ENCODE peak calls at places on chromosomes 13 and 19, in eight cellular contexts. One of them, this sample, is unnamed.

GRCh38 chr13:40466271-40466670 is 200.2 kb downstream of the FOXO1 start:
- DNase-seq in effector CD4-positive, alpha-beta T cell: no peak
- DNase-seq in body of pancreas: no peak
- DNase-seq in EH: no peak
- DNase-seq in frontal cortex: no peak
- DNase-seq in epithelial cell of proximal tubule: no peak
- DNase-seq in left colon: no peak
- DNase-seq in stimulated activated CD4-positive, alpha-beta T cell treated with anti-CD3 and anti-CD28 coated beads, Interleukin-15, amount 100 ng/mL, for 24 hours: no peak
- DNase-seq in this sample: no peak

GRCh38 chr13:33933810-33934209 is 115.9 kb downstream of the RFC3 start:
- DNase-seq in effector CD4-positive, alpha-beta T cell: no peak
- DNase-seq in body of pancreas: no peak
- DNase-seq in EH: no peak
- DNase-seq in frontal cortex: no peak
- DNase-seq in epithelial cell of proximal tubule: no peak
- DNase-seq in left colon: no peak
- DNase-seq in stimulated activated CD4-positive, alpha-beta T cell treated with anti-CD3 and anti-CD28 coated beads, Interleukin-15, amount 100 ng/mL, for 24 hours: no peak
- DNase-seq in this sample: no peak

GRCh38 chr19:49157445-49158224 is at the start of gene TRPM4:
- DNase-seq in effector CD4-positive, alpha-beta T cell: no peak
- DNase-seq in body of pancreas: peak
- DNase-seq in EH: peak
- DNase-seq in frontal cortex: peak
- DNase-seq in epithelial cell of proximal tubule: no peak
- DNase-seq in left colon: peak
- DNase-seq in stimulated activated CD4-positive, alpha-beta T cell treated with anti-CD3 and anti-CD28 coated beads, Interleukin-15, amount 100 ng/mL, for 24 hours: peak
- DNase-seq in this sample: peak

GRCh38 chr13:30408319-30409101 is 13.8 kb upstream of the UBE2L5 start:
- DNase-seq in effector CD4-positive, alpha-beta T cell: peak
- DNase-seq in body of pancreas: peak
- DNase-seq in EH: peak
- DNase-seq in frontal cortex: peak
- DNase-seq in epithelial cell of proximal tubule: no peak
- DNase-seq in left colon: peak
- DNase-seq in stimulated activated CD4-positive, alpha-beta T cell treated with anti-CD3 and anti-CD28 coated beads, Interleukin-15, amount 100 ng/mL, for 24 hours: peak
- DNase-seq in this sample: peak

GRCh38 chr19:48619692-48620565 is 623 bp downstream of the SPHK2 start:
- DNase-seq in effector CD4-positive, alpha-beta T cell: no peak
- DNase-seq in body of pancreas: no peak
- DNase-seq in EH: peak
- DNase-seq in frontal cortex: no peak
- DNase-seq in epithelial cell of proximal tubule: no peak
- DNase-seq in left colon: no peak
- DNase-seq in stimulated activated CD4-positive, alpha-beta T cell treated with anti-CD3 and anti-CD28 coated beads, Interleukin-15, amount 100 ng/mL, for 24 hours: no peak
- DNase-seq in this sample: no peak

GRCh38 chr13:42369071-42369795 is 97.3 kb downstream of the AKAP11 start:
- DNase-seq in effector CD4-positive, alpha-beta T cell: no peak
- DNase-seq in body of pancreas: no peak
- DNase-seq in EH: no peak
- DNase-seq in frontal cortex: no peak
- DNase-seq in epithelial cell of proximal tubule: no peak
- DNase-seq in left colon: no peak
- DNase-seq in stimulated activated CD4-positive, alpha-beta T cell treated with anti-CD3 and anti-CD28 coated beads, Interleukin-15, amount 100 ng/mL, for 24 hours: peak
- DNase-seq in this sample: no peak

GRCh38 chr13:73870970-73871935 is 263.0 kb downstream of the KLF12 start:
- DNase-seq in effector CD4-positive, alpha-beta T cell: no peak
- DNase-seq in body of pancreas: no peak
- DNase-seq in EH: peak
- DNase-seq in frontal cortex: no peak
- DNase-seq in epithelial cell of proximal tubule: no peak
- DNase-seq in left colon: no peak
- DNase-seq in stimulated activated CD4-positive, alpha-beta T cell treated with anti-CD3 and anti-CD28 coated beads, Interleukin-15, amount 100 ng/mL, for 24 hours: peak
- DNase-seq in this sample: peak

GRCh38 chr13:59458908-59459579 is 704.7 kb downstream of the DIAPH3 start:
- DNase-seq in effector CD4-positive, alpha-beta T cell: no peak
- DNase-seq in body of pancreas: peak
- DNase-seq in EH: peak
- DNase-seq in frontal cortex: no peak
- DNase-seq in epithelial cell of proximal tubule: no peak
- DNase-seq in left colon: no peak
- DNase-seq in stimulated activated CD4-positive, alpha-beta T cell treated with anti-CD3 and anti-CD28 coated beads, Interleukin-15, amount 100 ng/mL, for 24 hours: no peak
- DNase-seq in this sample: no peak

GRCh38 chr19:1956143-1956537 is 15.2 kb downstream of the CSNK1G2 start:
- DNase-seq in effector CD4-positive, alpha-beta T cell: no peak
- DNase-seq in body of pancreas: no peak
- DNase-seq in EH: no peak
- DNase-seq in frontal cortex: no peak
- DNase-seq in epithelial cell of proximal tubule: no peak
- DNase-seq in left colon: no peak
- DNase-seq in stimulated activated CD4-positive, alpha-beta T cell treated with anti-CD3 and anti-CD28 coated beads, Interleukin-15, amount 100 ng/mL, for 24 hours: no peak
- DNase-seq in this sample: no peak

GRCh38 chr13:109293166-109293565 is 493.2 kb downstream of the IRS2 start:
- DNase-seq in effector CD4-positive, alpha-beta T cell: no peak
- DNase-seq in body of pancreas: no peak
- DNase-seq in EH: no peak
- DNase-seq in frontal cortex: no peak
- DNase-seq in epithelial cell of proximal tubule: no peak
- DNase-seq in left colon: no peak
- DNase-seq in stimulated activated CD4-positive, alpha-beta T cell treated with anti-CD3 and anti-CD28 coated beads, Interleukin-15, amount 100 ng/mL, for 24 hours: no peak
- DNase-seq in this sample: no peak

GRCh38 chr19:29811125-29812079 is at the start of gene CCNE1:
- DNase-seq in effector CD4-positive, alpha-beta T cell: peak
- DNase-seq in body of pancreas: peak
- DNase-seq in EH: peak
- DNase-seq in frontal cortex: peak
- DNase-seq in epithelial cell of proximal tubule: no peak
- DNase-seq in left colon: peak
- DNase-seq in stimulated activated CD4-positive, alpha-beta T cell treated with anti-CD3 and anti-CD28 coated beads, Interleukin-15, amount 100 ng/mL, for 24 hours: peak
- DNase-seq in this sample: no peak

GRCh38 chr19:48239582-48240141 is 16.1 kb downstream of the CARD8 start:
- DNase-seq in effector CD4-positive, alpha-beta T cell: no peak
- DNase-seq in body of pancreas: no peak
- DNase-seq in EH: peak
- DNase-seq in frontal cortex: no peak
- DNase-seq in epithelial cell of proximal tubule: no peak
- DNase-seq in left colon: no peak
- DNase-seq in stimulated activated CD4-positive, alpha-beta T cell treated with anti-CD3 and anti-CD28 coated beads, Interleukin-15, amount 100 ng/mL, for 24 hours: no peak
- DNase-seq in this sample: no peak

GRCh38 chr13:109698779-109699178 is 87.6 kb downstream of the IRS2 start:
- DNase-seq in effector CD4-positive, alpha-beta T cell: no peak
- DNase-seq in body of pancreas: no peak
- DNase-seq in EH: peak
- DNase-seq in frontal cortex: no peak
- DNase-seq in epithelial cell of proximal tubule: no peak
- DNase-seq in left colon: no peak
- DNase-seq in stimulated activated CD4-positive, alpha-beta T cell treated with anti-CD3 and anti-CD28 coated beads, Interleukin-15, amount 100 ng/mL, for 24 hours: no peak
- DNase-seq in this sample: no peak

GRCh38 chr13:66353664-66354063 is 876.5 kb downstream of the PCDH9 start:
- DNase-seq in effector CD4-positive, alpha-beta T cell: no peak
- DNase-seq in body of pancreas: peak
- DNase-seq in EH: no peak
- DNase-seq in frontal cortex: no peak
- DNase-seq in epithelial cell of proximal tubule: no peak
- DNase-seq in left colon: no peak
- DNase-seq in stimulated activated CD4-positive, alpha-beta T cell treated with anti-CD3 and anti-CD28 coated beads, Interleukin-15, amount 100 ng/mL, for 24 hours: no peak
- DNase-seq in this sample: no peak

GRCh38 chr19:8361921-8362793 is 1.8 kb upstream of the ANGPTL4 start:
- DNase-seq in effector CD4-positive, alpha-beta T cell: no peak
- DNase-seq in body of pancreas: peak
- DNase-seq in EH: peak
- DNase-seq in frontal cortex: peak
- DNase-seq in epithelial cell of proximal tubule: peak
- DNase-seq in left colon: peak
- DNase-seq in stimulated activated CD4-positive, alpha-beta T cell treated with anti-CD3 and anti-CD28 coated beads, Interleukin-15, amount 100 ng/mL, for 24 hours: peak
- DNase-seq in this sample: no peak

This sample was measured in NT2/D1.